ENCODE peak calls at places on chromosomes 5 and 9, in four cellular contexts. I is WTC11, Z is HepG2, E is GM12878. G is an unnamed sample.

GRCh38 chr5:42807722-42808447 is 3.8 kb downstream of the SELENOP start:
- DNase-seq in I (no peak), E (no peak), Z (peak; percentile 75), G (no peak)

GRCh38 chr9:130204981-130205380 is 32.8 kb downstream of the NCS1 start:
- DNase-seq in E (no peak), Z (no peak), I (no peak), G (no peak)

GRCh38 chr5:174837919-174838902 is 113.8 kb downstream of the MSX2 start:
- DNase-seq in E (no peak), Z (no peak), I (peak; percentile 54), G (peak; percentile 10)

GRCh38 chr9:123418506-123418905 is 62.5 kb downstream of the CRB2 start:
- DNase-seq in I (no peak), E (no peak), Z (no peak), G (no peak)

GRCh38 chr5:1723476-1723875 is 76.2 kb downstream of the MRPL36 start:
- DNase-seq in I (no peak), Z (no peak), E (no peak), G (no peak)

GRCh38 chr5:6338871-6339270 is 39.5 kb downstream of the MED10 start:
- DNase-seq in I (no peak), Z (no peak), E (no peak), G (no peak)

GRCh38 chr5:95261369-95262175 is 23.3 kb downstream of the MCTP1 start:
- DNase-seq in E (no peak), Z (peak; percentile 37), I (no peak), G (peak; percentile 15)

GRCh38 chr5:59036274-59036961 is 453.5 kb downstream of the RAB3C start:
- DNase-seq in E (no peak), Z (no peak), I (no peak), G (no peak)

GRCh38 chr5:133977161-133977787 is 8.8 kb upstream of the C5orf15 start:
- DNase-seq in Z (peak; percentile 76), E (peak; percentile 34), I (no peak), G (no peak)

GRCh38 chr9:128715436-128715750 is 8.5 kb downstream of the ZDHHC12 start:
- DNase-seq in I (no peak), Z (no peak), E (no peak), G (no peak)

GRCh38 chr9:116238225-116238624 is 84.6 kb downstream of the PAPPA start:
- DNase-seq in Z (no peak), I (no peak), E (no peak), G (no peak)

GRCh38 chr9:92652461-92652860 is 17.5 kb downstream of the IPPK start:
- DNase-seq in I (no peak), E (no peak), Z (no peak), G (no peak)

GRCh38 chr9:101673642-101674041 is 64.8 kb downstream of the GRIN3A start:
- DNase-seq in Z (no peak), E (no peak), I (no peak), G (no peak)

GRCh38 chr9:129665008-129665771 is at the start of gene PRRX2:
- DNase-seq in I (peak; percentile 63), Z (no peak), E (no peak), G (peak; percentile 69)

GRCh38 chr5:142597546-142598337 is 88.1 kb downstream of the FGF1 start:
- DNase-seq in E (no peak), Z (peak; percentile 32), I (peak; percentile 35), G (peak; percentile 58)

GRCh38 chr5:67549263-67549551 is 352.6 kb upstream of the CD180 start:
- DNase-seq in Z (no peak), E (no peak), I (no peak), G (no peak)

GRCh38 chr9:4027616-4028015 is 272.3 kb downstream of the GLIS3 start:
- DNase-seq in E (no peak), I (no peak), Z (no peak), G (no peak)

GRCh38 chr5:1003296-1003937 is 5.2 kb upstream of the NKD2 start:
- DNase-seq in Z (no peak), E (no peak), I (peak; percentile 12), G (no peak)

DNA sequence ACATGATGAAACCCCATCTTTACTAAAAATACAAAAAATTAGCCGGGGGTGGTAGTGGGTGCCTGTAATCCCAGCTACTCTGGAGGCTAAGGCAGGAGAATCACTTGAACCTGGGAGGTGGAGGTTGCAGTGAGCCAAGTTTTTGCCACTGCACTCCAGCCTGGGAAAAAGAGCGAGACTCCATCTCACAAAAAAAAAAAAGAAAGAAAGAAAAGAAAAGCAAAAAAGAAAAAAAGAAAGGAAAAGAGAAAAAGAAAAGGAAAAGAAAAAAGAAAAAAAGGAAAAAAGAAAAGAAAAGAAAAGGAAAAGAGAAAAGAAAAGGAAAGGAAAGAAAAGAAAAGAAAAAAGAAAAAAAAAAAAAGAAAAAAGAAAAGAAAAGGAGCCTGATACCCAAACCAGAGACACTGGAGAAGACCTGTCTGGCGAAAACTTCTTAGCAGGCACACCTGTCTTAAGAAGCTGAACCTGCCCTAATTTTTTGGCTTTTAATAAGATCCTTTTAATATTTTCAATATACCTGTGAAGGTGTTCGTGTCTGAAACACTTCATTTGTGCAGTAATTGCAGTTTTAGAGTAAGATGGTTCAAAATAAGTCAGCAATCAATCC is 164.7 kb upstream of the IRX2 start:
- DNase-seq in I (no peak), E (no peak), Z (no peak), G (no peak)
- TF ChIP-seq ETV6 in I (no peak), E (no peak), Z (no peak), G (no peak)

DNA sequence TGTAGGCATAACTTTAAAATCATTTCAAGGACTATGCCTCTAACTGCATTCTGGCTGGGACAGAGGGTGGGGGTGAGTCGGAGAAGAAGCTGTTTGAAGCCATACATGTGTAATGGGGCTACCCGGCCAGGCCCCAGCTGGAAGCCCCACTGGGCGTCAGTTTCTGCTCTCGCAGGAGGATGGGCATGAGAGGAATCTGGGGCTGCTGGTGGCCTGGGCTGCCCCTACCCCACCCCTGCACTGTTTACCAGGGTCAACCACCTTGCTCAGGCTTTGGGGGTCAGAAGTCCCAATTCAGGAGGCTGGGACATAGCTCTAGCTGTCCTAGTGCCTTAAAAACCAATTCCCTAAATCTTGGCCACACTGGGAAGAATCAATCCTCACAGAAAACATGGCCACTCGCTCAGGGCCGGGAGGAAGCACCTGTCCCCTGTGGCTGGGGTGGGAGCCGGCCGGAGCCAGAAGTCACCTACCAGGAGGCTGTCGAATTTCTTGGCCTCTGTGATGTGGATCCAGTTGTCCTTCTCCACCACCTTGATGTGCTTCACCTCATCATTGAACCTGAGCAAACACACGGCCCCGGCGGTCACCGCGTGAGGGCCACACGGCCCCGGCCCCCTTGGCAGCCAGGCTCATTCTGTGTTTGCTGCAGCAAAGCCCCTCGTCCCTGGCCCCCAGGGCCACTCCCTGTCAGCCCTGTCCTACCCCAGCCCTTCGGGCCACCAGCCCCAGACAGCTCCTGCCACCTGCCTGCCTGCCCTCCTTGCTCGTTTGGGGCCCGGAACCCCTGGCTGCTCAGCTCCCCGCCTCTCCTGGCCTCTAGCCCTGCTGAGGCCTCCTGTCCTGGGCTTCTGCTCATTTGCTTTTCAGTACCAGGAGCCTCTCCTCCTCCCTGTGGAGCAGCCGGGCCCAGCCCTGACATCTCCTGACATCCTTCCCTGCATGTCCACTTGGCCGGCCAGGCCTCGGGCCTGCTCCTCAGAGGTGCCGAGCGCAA is 33.6 kb upstream of the SARDH start:
- DNase-seq in Z (no peak), E (no peak), I (peak; percentile 7), G (no peak)
- TF ChIP-seq ETV6 in Z (no peak), E (no peak), I (no peak), G (no peak)

DNA sequence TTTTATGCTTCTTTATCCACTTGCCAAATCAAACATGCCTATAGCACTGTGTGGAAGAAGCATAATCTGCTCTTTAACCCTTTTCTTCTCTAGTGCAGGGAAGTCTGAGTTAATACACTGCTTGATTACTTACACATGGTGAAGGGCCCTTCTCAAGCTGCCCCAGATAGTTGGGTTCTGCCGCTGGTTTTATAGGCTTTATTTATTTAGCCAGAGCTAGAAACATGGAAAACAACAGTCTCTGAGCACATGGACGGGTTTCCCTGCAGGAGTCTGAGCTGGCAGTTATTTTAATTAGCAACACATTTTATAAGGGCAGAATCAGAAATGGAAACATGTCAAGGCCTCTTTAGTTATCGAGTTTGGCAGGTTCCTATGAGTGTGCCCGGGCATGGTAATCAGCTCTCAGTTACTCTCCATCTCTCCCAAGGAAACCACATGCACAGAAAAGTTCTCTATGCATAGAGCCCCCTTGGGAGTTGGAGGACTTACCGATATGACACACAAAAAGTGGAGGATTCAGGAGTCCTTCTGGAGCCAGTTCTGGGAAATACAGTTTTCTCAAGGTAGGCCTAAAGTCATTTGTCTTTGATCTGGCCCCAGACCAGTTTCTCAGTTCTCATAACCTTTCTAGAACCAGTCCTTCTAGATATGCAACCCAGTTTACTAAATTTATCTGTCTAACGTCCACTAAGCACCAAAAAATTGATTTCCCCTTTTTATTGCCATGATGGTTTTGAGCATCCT is 564.8 kb downstream of the ACTL7B start:
- DNase-seq in I (no peak), Z (no peak), E (no peak), G (no peak)
- TF ChIP-seq ETV6 in I (no peak), Z (no peak), E (no peak), G (no peak)

GRCh38 chr9:134656334-134657034 is 14.9 kb downstream of the COL5A1 start:
- DNase-seq in I (no peak), E (no peak), Z (no peak), G (no peak)
- TF ChIP-seq ETV6 in I (no peak), E (no peak), Z (no peak), G (no peak)

GRCh38 chr5:177189965-177190364 is 56.4 kb downstream of the NSD1 start:
- DNase-seq in E (no peak), Z (no peak), I (no peak), G (no peak)
- TF ChIP-seq ETV6 in E (no peak), Z (no peak), I (no peak), G (no peak)

GRCh38 chr9:107559499-107560086 is 70.0 kb upstream of the KLF4 start:
- DNase-seq in Z (no peak), E (no peak), I (no peak), G (no peak)

DNA sequence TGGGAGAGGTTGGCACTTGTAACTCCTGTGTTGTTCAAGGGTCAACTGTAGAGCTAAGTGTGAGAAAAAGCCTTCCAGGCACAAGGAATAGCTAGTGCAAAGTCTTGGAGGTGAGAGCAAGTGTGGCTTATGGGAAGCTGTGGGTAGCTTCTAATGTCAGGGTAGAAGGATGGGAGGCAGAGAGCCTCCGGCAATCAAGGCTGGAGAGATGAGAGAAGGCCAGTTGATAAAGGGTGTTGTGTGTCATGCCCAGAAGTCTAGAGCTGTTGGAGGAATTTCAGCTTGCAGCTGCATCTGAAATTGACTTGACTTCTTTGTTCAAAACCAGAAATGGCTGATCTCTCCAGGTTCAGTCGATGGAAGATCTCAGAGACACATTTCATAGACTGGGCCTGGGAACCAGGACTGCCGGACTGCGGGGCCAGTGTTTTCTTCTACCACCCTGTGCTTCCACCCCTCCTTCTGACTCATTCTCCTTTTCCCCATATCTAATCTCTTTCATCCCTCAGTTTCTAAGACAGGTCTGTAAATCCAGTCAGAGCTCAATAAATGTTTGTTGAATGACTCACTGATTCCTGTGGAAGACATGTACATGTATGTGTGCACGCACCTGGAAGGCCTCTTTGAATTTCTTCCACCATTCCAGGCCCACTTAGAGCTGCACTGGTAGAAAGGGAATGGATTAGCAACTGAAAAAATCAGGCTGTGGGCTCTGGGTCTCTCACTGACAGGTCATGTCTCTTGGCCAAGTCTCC is 67.8 kb upstream of the KLF4 start:
- DNase-seq in I (no peak), E (no peak), Z (no peak), G (no peak)
- TF ChIP-seq ETV6 in I (no peak), E (no peak), Z (no peak), G (no peak)